ENCODE peak calls at places on chromosomes 1 and 21, in four cellular contexts. One of them, this sample, is unnamed.

GRCh38 chr1:110880708-110881374 is 7.9 kb downstream of the CD53 start:
- DNase-seq in A549: no peak
- DNase-seq in GM12878: no peak
- DNase-seq in HepG2: no peak
- DNase-seq in this sample: peak

GRCh38 chr1:94230920-94231319 is 6.5 kb downstream of the ARHGAP29 start:
- DNase-seq in A549: no peak
- DNase-seq in GM12878: no peak
- DNase-seq in HepG2: no peak
- DNase-seq in this sample: no peak

GRCh38 chr1:116777831-116778830 is 23.9 kb downstream of the CD2 start:
- DNase-seq in A549: no peak
- DNase-seq in GM12878: no peak
- DNase-seq in HepG2: peak
- DNase-seq in this sample: no peak

GRCh38 chr21:17045214-17045835 is 467.5 kb upstream of the CXADR start:
- DNase-seq in A549: no peak
- DNase-seq in GM12878: no peak
- DNase-seq in HepG2: no peak
- DNase-seq in this sample: no peak

GRCh38 chr1:221822591-221822990 is 80.7 kb upstream of the DUSP10 start:
- DNase-seq in A549: no peak
- DNase-seq in GM12878: no peak
- DNase-seq in HepG2: no peak
- DNase-seq in this sample: no peak

GRCh38 chr21:17050156-17050555 is 462.7 kb upstream of the CXADR start:
- DNase-seq in A549: no peak
- DNase-seq in GM12878: no peak
- DNase-seq in HepG2: no peak
- DNase-seq in this sample: no peak

GRCh38 chr1:154329152-154329521 is 3.8 kb downstream of the ATP8B2 start:
- DNase-seq in A549: no peak
- DNase-seq in GM12878: no peak
- DNase-seq in HepG2: no peak
- DNase-seq in this sample: no peak

GRCh38 chr1:3111616-3112021 is 42.6 kb downstream of the PRDM16 start:
- DNase-seq in A549: no peak
- DNase-seq in GM12878: no peak
- DNase-seq in HepG2: no peak
- DNase-seq in this sample: no peak

GRCh38 chr21:38839683-38840286 is 34.1 kb downstream of the ETS2 start:
- DNase-seq in A549: no peak
- DNase-seq in GM12878: no peak
- DNase-seq in HepG2: no peak
- DNase-seq in this sample: peak

GRCh38 chr1:115084902-115085505 is 4.3 kb downstream of the TSPAN2 start:
- DNase-seq in A549: no peak
- DNase-seq in GM12878: no peak
- DNase-seq in HepG2: no peak
- DNase-seq in this sample: no peak

GRCh38 chr1:245544236-245544635 is 389.5 kb downstream of the KIF26B start:
- DNase-seq in A549: no peak
- DNase-seq in GM12878: no peak
- DNase-seq in HepG2: no peak
- DNase-seq in this sample: no peak

GRCh38 chr1:35031103-35031452 is 667 bp downstream of the ZMYM6 start:
- DNase-seq in A549: peak
- DNase-seq in GM12878: no peak
- DNase-seq in HepG2: peak
- DNase-seq in this sample: peak

GRCh38 chr1:82464362-82464931 is 663.7 kb downstream of the ADGRL2 start:
- DNase-seq in A549: no peak
- DNase-seq in GM12878: no peak
- DNase-seq in HepG2: no peak
- DNase-seq in this sample: no peak

GRCh38 chr21:44012474-44013379 is 618 bp downstream of the TRAPPC10 start:
- DNase-seq in A549: peak
- DNase-seq in GM12878: peak
- DNase-seq in HepG2: peak
- DNase-seq in this sample: peak

GRCh38 chr21:41961753-41962152 is 7.9 kb upstream of the C2CD2 start:
- DNase-seq in A549: no peak
- DNase-seq in GM12878: no peak
- DNase-seq in HepG2: no peak
- DNase-seq in this sample: no peak

GRCh38 chr1:244022301-244022700 is 28.8 kb upstream of the ZBTB18 start:
- DNase-seq in A549: no peak
- DNase-seq in GM12878: no peak
- DNase-seq in HepG2: no peak
- DNase-seq in this sample: no peak

GRCh38 chr1:160136926-160137200 is 14.5 kb upstream of the ATP1A4 start:
- DNase-seq in A549: no peak
- DNase-seq in GM12878: no peak
- DNase-seq in HepG2: no peak
- DNase-seq in this sample: no peak

GRCh38 chr1:94235189-94236020 is 2.0 kb downstream of the ARHGAP29 start:
- DNase-seq in A549: no peak
- DNase-seq in GM12878: no peak
- DNase-seq in HepG2: no peak
- DNase-seq in this sample: no peak

GRCh38 chr1:41482001-41482765 is 2.3 kb downstream of the EDN2 start:
- DNase-seq in A549: no peak
- DNase-seq in GM12878: no peak
- DNase-seq in HepG2: no peak
- DNase-seq in this sample: no peak

GRCh38 chr21:29316029-29316742 is 17.5 kb downstream of the BACH1 start:
- DNase-seq in A549: no peak
- DNase-seq in GM12878: no peak
- DNase-seq in HepG2: no peak
- DNase-seq in this sample: no peak

GRCh38 chr1:22710688-22711024 is at the start of gene EPHB2:
- DNase-seq in A549: peak
- DNase-seq in GM12878: no peak
- DNase-seq in HepG2: no peak
- DNase-seq in this sample: peak

GRCh38 chr1:15146971-15147376 is 6.6 kb upstream of the TMEM51 start:
- DNase-seq in A549: no peak
- DNase-seq in GM12878: no peak
- DNase-seq in HepG2: no peak
- DNase-seq in this sample: no peak

GRCh38 chr1:226603976-226604845 is 55.6 kb downstream of the STUM start:
- DNase-seq in A549: no peak
- DNase-seq in GM12878: no peak
- DNase-seq in HepG2: no peak
- DNase-seq in this sample: no peak

GRCh38 chr21:19864456-19864855 is 1133.8 kb upstream of the NCAM2 start:
- DNase-seq in A549: no peak
- DNase-seq in GM12878: no peak
- DNase-seq in HepG2: no peak
- DNase-seq in this sample: no peak

GRCh38 chr1:209936125-209936524 is 1.9 kb upstream of the SYT14 start:
- DNase-seq in A549: no peak
- DNase-seq in GM12878: no peak
- DNase-seq in HepG2: no peak
- DNase-seq in this sample: no peak

GRCh38 chr1:234875953-234876814 is 252.5 kb downstream of the TOMM20 start:
- DNase-seq in A549: no peak
- DNase-seq in GM12878: no peak
- DNase-seq in HepG2: peak
- DNase-seq in this sample: peak

GRCh38 chr1:216554934-216555333 is 131.7 kb upstream of the USH2A start:
- DNase-seq in A549: no peak
- DNase-seq in GM12878: no peak
- DNase-seq in HepG2: no peak
- DNase-seq in this sample: no peak

GRCh38 chr1:37691497-37692077 is 729 bp upstream of the CDCA8 start:
- DNase-seq in A549: peak
- DNase-seq in GM12878: no peak
- DNase-seq in HepG2: peak
- DNase-seq in this sample: peak

DNA sequence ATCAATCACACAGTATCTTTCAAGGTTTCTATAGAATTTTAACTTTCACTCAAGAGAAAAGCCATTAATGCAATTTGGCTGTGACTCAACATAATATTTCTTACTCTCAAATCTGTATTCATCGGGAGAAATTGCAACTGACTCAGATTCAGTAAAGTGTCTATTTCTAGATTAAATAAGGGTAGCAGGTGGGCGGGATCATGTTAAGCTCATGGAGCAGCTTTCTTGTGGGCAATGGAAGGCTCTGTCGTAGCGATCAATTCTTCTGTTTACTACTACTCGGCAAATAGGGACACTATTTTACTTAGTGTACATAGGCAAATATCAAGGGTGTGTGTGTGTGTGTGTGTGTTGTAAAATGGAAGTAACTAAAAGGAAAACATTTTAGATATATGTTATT is 423.6 kb upstream of the NEGR1 start:
- DNase-seq in A549: no peak
- DNase-seq in GM12878: no peak
- DNase-seq in HepG2: no peak
- DNase-seq in this sample: no peak
- TF ChIP-seq MAX in A549: no peak
- TF ChIP-seq MAX in GM12878: no peak
- TF ChIP-seq MAX in HepG2: no peak
- TF ChIP-seq MAX in this sample: no peak

DNA sequence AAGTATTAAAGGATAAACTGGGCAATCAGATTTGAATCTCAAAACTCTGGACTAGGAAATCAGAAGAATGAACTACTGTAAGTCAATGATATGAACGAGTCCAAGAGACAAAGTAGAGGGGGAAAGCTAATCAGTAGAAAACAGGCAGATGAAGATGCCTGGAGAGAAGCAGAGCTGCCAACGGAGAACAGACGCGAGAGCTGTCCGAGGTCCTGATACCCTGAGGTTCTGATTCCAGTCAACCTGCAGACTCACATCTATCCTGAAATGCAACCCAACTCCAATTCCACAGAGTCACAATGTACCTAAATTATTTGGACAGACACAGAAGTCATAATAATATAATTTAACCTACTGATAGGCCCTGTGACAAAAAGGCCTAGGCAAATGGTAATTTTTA is 33.5 kb downstream of the RGS7 start:
- DNase-seq in A549: no peak
- DNase-seq in GM12878: no peak
- DNase-seq in HepG2: no peak
- DNase-seq in this sample: no peak
- TF ChIP-seq ESRRA in A549: no peak
- TF ChIP-seq ESRRA in GM12878: no peak
- TF ChIP-seq ESRRA in HepG2: no peak
- TF ChIP-seq ESRRA in this sample: no peak

GRCh38 chr1:85839459-85839858 is 131.2 kb upstream of the ZNHIT6 start:
- DNase-seq in A549: no peak
- DNase-seq in GM12878: no peak
- DNase-seq in HepG2: no peak
- DNase-seq in this sample: no peak

GRCh38 chr1:85836736-85837135 is 128.5 kb upstream of the ZNHIT6 start:
- DNase-seq in A549: no peak
- DNase-seq in GM12878: no peak
- DNase-seq in HepG2: no peak
- DNase-seq in this sample: no peak

DNA sequence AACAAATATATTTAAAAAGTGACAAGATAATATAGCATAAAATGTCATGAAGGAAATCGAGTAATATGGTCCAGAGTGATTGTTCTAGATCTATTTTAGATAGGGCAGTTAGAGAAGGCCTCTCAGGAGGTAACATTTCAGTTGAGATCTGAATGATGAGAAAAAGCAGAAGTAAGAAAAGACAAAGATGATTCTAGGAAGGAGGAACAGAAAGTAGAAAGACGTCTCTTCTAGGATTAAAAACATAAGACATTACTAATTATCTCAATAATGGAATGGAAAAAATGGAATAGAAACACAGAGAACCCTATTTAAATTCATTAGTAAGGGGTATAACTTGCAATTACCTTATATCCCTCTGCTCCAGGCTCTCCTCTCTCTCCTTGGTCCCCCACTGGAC is 130.0 kb upstream of the ZNHIT6 start:
- DNase-seq in A549: no peak
- DNase-seq in GM12878: peak
- DNase-seq in HepG2: no peak
- DNase-seq in this sample: no peak
- TF ChIP-seq MYC in A549: no peak
- TF ChIP-seq MYC in GM12878: no peak
- TF ChIP-seq MYC in HepG2: no peak
- TF ChIP-seq MYC in this sample: no peak

DNA sequence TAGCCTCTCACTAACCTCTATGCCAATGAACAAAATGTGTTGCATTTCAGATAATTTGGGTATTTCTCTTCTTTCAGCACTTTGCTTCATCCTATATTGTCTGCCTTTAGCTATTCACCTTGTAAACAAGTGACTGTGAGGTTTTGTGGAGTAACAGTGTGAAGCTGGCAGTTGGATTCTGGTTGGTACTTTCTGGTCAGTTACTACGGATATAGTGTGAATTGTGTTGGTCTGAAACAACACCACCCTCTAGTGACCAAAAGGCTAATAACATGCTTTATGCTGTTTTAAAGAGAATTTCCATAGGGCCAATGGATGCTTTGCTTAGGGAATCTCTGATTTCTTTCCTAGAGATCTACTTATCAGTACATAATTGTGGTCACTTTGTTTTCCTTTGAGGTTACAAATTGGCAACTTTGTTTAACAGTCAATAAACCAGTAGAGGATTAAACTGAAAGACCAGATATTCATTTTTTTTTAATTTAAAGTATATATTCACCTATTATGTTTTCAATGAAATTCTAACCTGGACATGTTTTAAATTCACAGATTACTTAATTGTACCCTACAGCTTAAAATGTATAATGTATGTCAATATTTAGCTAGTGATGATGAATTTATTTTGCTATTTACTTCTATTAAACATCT is 2.5 kb upstream of the PTGER3 start:
- DNase-seq in A549: peak
- DNase-seq in GM12878: peak
- DNase-seq in HepG2: peak
- DNase-seq in this sample: peak
- TF ChIP-seq MAX in A549: no peak
- TF ChIP-seq MAX in GM12878: no peak
- TF ChIP-seq MAX in HepG2: no peak
- TF ChIP-seq MAX in this sample: no peak

DNA sequence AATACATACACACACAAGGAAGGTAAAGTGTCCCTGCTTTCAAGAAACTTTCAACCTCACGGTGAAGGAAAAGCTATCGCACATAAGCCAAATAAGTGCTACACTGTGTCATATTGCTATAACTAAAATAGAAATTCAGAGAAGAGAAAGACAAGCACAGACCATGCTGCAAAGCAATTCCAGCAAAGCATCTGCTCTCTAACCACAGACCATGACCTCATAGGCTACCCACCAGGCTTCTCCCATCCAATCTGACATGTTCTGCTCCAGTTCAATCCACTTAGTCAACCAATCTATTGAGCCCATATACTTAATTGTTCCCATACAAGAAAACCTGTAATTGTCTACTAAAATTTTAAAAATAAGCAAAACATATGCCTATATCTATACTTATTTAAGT is 211.3 kb downstream of the BARHL2 start:
- DNase-seq in A549: no peak
- DNase-seq in GM12878: no peak
- DNase-seq in HepG2: no peak
- DNase-seq in this sample: no peak
- TF ChIP-seq ESRRA in A549: no peak
- TF ChIP-seq ESRRA in GM12878: no peak
- TF ChIP-seq ESRRA in HepG2: no peak
- TF ChIP-seq ESRRA in this sample: no peak